ENCODE peak calls at places on chromosomes 1 and 21, in eight cellular contexts. F is M059J; X is activated CD8-positive, alpha-beta memory T cell treated with anti-CD3 and anti-CD28 coated beads, Interleukin-2, amount 50 U/mL, for 48 hours; N is AG04450; Q is NCI-H1105; C is NCI-H187; T is ELR; R is activated CD4-positive, CD25-positive, alpha-beta regulatory T cell treated with anti-CD3 and anti-CD28 coated beads, Interleukin-2, amount 50 U/mL, for 72 hours. B is an unnamed sample.

GRCh38 chr1:2427051-2427450 is 14.7 kb upstream of the PEX10 start:
- DNase-seq in F (no peak), X (no peak), N (no peak), Q (no peak), C (no peak), T (no peak), R (no peak), B (no peak)

GRCh38 chr1:155117610-155118009 is 10.1 kb upstream of the EFNA1 start:
- DNase-seq in F (no peak), X (no peak), N (no peak), Q (no peak), C (peak), T (no peak), R (no peak), B (no peak)

GRCh38 chr1:3732747-3733602 is 19.3 kb upstream of the CCDC27 start:
- DNase-seq in F (no peak), X (no peak), N (no peak), Q (no peak), C (no peak), T (no peak), R (no peak), B (no peak)

GRCh38 chr1:241061062-241061461 is 295.9 kb downstream of the RGS7 start:
- DNase-seq in F (peak), X (no peak), N (no peak), Q (no peak), C (no peak), T (peak), R (no peak), B (no peak)

GRCh38 chr21:42466700-42467612 is 29.1 kb downstream of the RSPH1 start:
- DNase-seq in F (peak), X (peak), N (no peak), Q (no peak), C (peak), T (peak), R (no peak), B (peak)

GRCh38 chr1:247118946-247119446 is 14.8 kb upstream of the ZNF669 start:
- DNase-seq in F (peak), X (peak), N (no peak), Q (no peak), C (no peak), T (peak), R (peak), B (peak)

GRCh38 chr1:235612761-235613160 is 36.8 kb downstream of the GNG4 start:
- DNase-seq in F (no peak), X (no peak), N (no peak), Q (no peak), C (no peak), T (no peak), R (no peak), B (no peak)

GRCh38 chr21:36744560-36745231 is 45.8 kb downstream of the SIM2 start:
- DNase-seq in F (peak), X (no peak), N (no peak), Q (peak), C (no peak), T (no peak), R (no peak), B (no peak)

GRCh38 chr21:34790834-34791233 is 122.0 kb downstream of the CLIC6 start:
- DNase-seq in F (no peak), X (no peak), N (no peak), Q (no peak), C (no peak), T (no peak), R (no peak), B (no peak)

GRCh38 chr1:221217029-221217428 is 337.8 kb downstream of the HLX start:
- DNase-seq in F (peak), X (no peak), N (no peak), Q (no peak), C (no peak), T (peak), R (no peak), B (peak)

GRCh38 chr1:115710859-115711624 is 57.5 kb downstream of the CASQ2 start:
- DNase-seq in F (no peak), X (no peak), N (no peak), Q (no peak), C (no peak), T (no peak), R (no peak), B (no peak)

GRCh38 chr1:42335050-42335808 is at the start of gene FOXJ3:
- DNase-seq in F (peak), X (peak), N (peak), Q (peak), C (peak), T (peak), R (peak), B (peak)

GRCh38 chr1:88063605-88064004 is 620.5 kb upstream of the PKN2 start:
- DNase-seq in F (no peak), X (no peak), N (no peak), Q (no peak), C (no peak), T (no peak), R (no peak), B (peak)

GRCh38 chr1:53878492-53879105 is 11.0 kb downstream of the YIPF1 start:
- DNase-seq in F (peak), X (no peak), N (peak), Q (peak), C (peak), T (peak), R (no peak), B (peak)

GRCh38 chr1:109193653-109194590 is 19.8 kb upstream of the SARS1 start:
- DNase-seq in F (no peak), X (peak), N (no peak), Q (peak), C (peak), T (peak), R (peak), B (peak)

GRCh38 chr1:154423303-154423987 is 18.3 kb downstream of the IL6R start:
- DNase-seq in F (peak), X (no peak), N (no peak), Q (no peak), C (no peak), T (peak), R (no peak), B (peak)

GRCh38 chr1:196105901-196106300 is 502.3 kb downstream of the KCNT2 start:
- DNase-seq in F (no peak), X (no peak), N (no peak), Q (no peak), C (no peak), T (peak), R (no peak), B (peak)

GRCh38 chr1:162388083-162388594 is 6.6 kb downstream of the C1orf226 start:
- DNase-seq in F (no peak), X (no peak), N (no peak), Q (no peak), C (no peak), T (no peak), R (no peak), B (no peak)

GRCh38 chr1:202157945-202158344 is 2.5 kb downstream of the PTPN7 start:
- DNase-seq in F (no peak), X (no peak), N (no peak), Q (no peak), C (no peak), T (no peak), R (no peak), B (no peak)

GRCh38 chr1:54953846-54954245 is 26.6 kb upstream of the TMEM61 start:
- DNase-seq in F (no peak), X (no peak), N (no peak), Q (no peak), C (no peak), T (no peak), R (no peak), B (peak)

GRCh38 chr21:42568834-42569731 is 55.4 kb downstream of the SLC37A1 start:
- DNase-seq in F (no peak), X (peak), N (no peak), Q (peak), C (peak), T (no peak), R (peak), B (no peak)

GRCh38 chr1:211653329-211653728 is 22.1 kb downstream of the NEK2 start:
- DNase-seq in F (peak), X (no peak), N (no peak), Q (no peak), C (no peak), T (peak), R (no peak), B (peak)

GRCh38 chr1:40965531-40965930 is 14.0 kb upstream of the CTPS1 start:
- DNase-seq in F (peak), X (no peak), N (no peak), Q (no peak), C (no peak), T (no peak), R (no peak), B (no peak)

GRCh38 chr1:1181129-1181937 is 7.7 kb downstream of the TTLL10 start:
- DNase-seq in F (no peak), X (no peak), N (no peak), Q (no peak), C (no peak), T (no peak), R (no peak), B (no peak)

GRCh38 chr1:4960336-4960735 is 305.9 kb downstream of the AJAP1 start:
- DNase-seq in F (no peak), X (no peak), N (no peak), Q (no peak), C (no peak), T (no peak), R (no peak), B (no peak)

GRCh38 chr1:113616201-113616600 is 143.1 kb downstream of the PHTF1 start:
- DNase-seq in F (peak), X (no peak), N (no peak), Q (no peak), C (no peak), T (no peak), R (no peak), B (no peak)

GRCh38 chr1:29521846-29522580 is 285.7 kb downstream of the PTPRU start:
- DNase-seq in F (no peak), X (peak), N (no peak), Q (no peak), C (no peak), T (no peak), R (no peak), B (no peak)

GRCh38 chr1:1359668-1360468 is 1.5 kb upstream of the MXRA8 start:
- DNase-seq in F (no peak), X (no peak), N (no peak), Q (no peak), C (no peak), T (peak), R (no peak), B (no peak)

GRCh38 chr1:115429242-115429641 is 91.2 kb upstream of the NGF start:
- DNase-seq in F (peak), X (no peak), N (no peak), Q (no peak), C (no peak), T (peak), R (no peak), B (no peak)

GRCh38 chr1:177082855-177083741 is 81.4 kb downstream of the ASTN1 start:
- DNase-seq in F (peak), X (no peak), N (no peak), Q (no peak), C (no peak), T (peak), R (no peak), B (peak)

GRCh38 chr1:221887091-221887746 is 145.3 kb upstream of the DUSP10 start:
- DNase-seq in F (peak), X (no peak), N (peak), Q (no peak), C (no peak), T (peak), R (no peak), B (peak)